ENCODE peak calls at places on chromosomes 4 and X, in seven cellular contexts. B is tibial artery, X is bronchial epithelial cell, K is neural progenitor cell, Q is AG10803, V is lower lobe of right lung, L is heart left ventricle. F is an unnamed sample.

GRCh38 chrX:16606142-16606720 is 43.7 kb upstream of the S100G start:
- DNase-seq in B (no peak), X (no peak), K (no peak), Q (no peak), V (no peak), L (no peak), F (no peak)

GRCh38 chr4:13541720-13542576 is 2.4 kb downstream of the NKX3-2 start:
- DNase-seq in B (no peak), X (peak), K (peak), Q (no peak), V (no peak), L (no peak), F (no peak)

GRCh38 chr4:103928370-103928769 is 208.6 kb upstream of the TACR3 start:
- DNase-seq in B (no peak), X (no peak), K (no peak), Q (no peak), V (no peak), L (no peak), F (no peak)

GRCh38 chrX:111917591-111917990 is 41.6 kb downstream of the TRPC5OS start:
- DNase-seq in B (no peak), X (no peak), K (peak), Q (no peak), V (no peak), L (no peak), F (no peak)

GRCh38 chr4:126526335-126526734 is 1106.4 kb upstream of the INTU start:
- DNase-seq in B (no peak), X (peak), K (no peak), Q (no peak), V (no peak), L (no peak), F (no peak)

GRCh38 chr4:89226665-89227572 is 80.7 kb downstream of the GPRIN3 start:
- DNase-seq in B (peak), X (peak), K (peak), Q (peak), V (peak), L (peak), F (peak)

GRCh38 chrX:133307094-133307493 is 88.9 kb upstream of the TFDP3 start:
- DNase-seq in B (no peak), X (no peak), K (peak), Q (no peak), V (no peak), L (no peak), F (no peak)

GRCh38 chr4:6582889-6583504 is 8.0 kb downstream of the MAN2B2 start:
- DNase-seq in B (no peak), X (peak), K (no peak), Q (peak), V (no peak), L (no peak), F (peak)

GRCh38 chr4:2412534-2412884 is 5.9 kb downstream of the ZFYVE28 start:
- DNase-seq in B (no peak), X (no peak), K (no peak), Q (no peak), V (no peak), L (no peak), F (no peak)

GRCh38 chrX:45110494-45110893 is 90.2 kb downstream of the DIPK2B start:
- DNase-seq in B (no peak), X (no peak), K (no peak), Q (no peak), V (no peak), L (no peak), F (no peak)

GRCh38 chrX:18542131-18542530 is 116.7 kb downstream of the CDKL5 start:
- DNase-seq in B (no peak), X (no peak), K (peak), Q (no peak), V (no peak), L (no peak), F (no peak)

GRCh38 chr4:17577660-17578481 is 873 bp downstream of the LAP3 start:
- DNase-seq in B (peak), X (peak), K (no peak), Q (peak), V (peak), L (peak), F (peak)

GRCh38 chr4:182680196-182680771 is 236.9 kb downstream of the DCTD start:
- DNase-seq in B (no peak), X (no peak), K (peak), Q (no peak), V (no peak), L (peak), F (no peak)

GRCh38 chr4:48047896-48048295 is 31.3 kb downstream of the NIPAL1 start:
- DNase-seq in B (no peak), X (no peak), K (no peak), Q (no peak), V (no peak), L (peak), F (peak)

GRCh38 chrX:100207331-100208024 is 202.6 kb downstream of the PCDH19 start:
- DNase-seq in B (no peak), X (peak), K (no peak), Q (no peak), V (no peak), L (no peak), F (no peak)

GRCh38 chr4:180925800-180926199 is 1317.4 kb upstream of the TENM3 start:
- DNase-seq in B (no peak), X (peak), K (no peak), Q (peak), V (no peak), L (no peak), F (peak)

GRCh38 chr4:142727152-142727551 is 118.9 kb downstream of the INPP4B start:
- DNase-seq in B (no peak), X (no peak), K (no peak), Q (no peak), V (no peak), L (no peak), F (no peak)

GRCh38 chr4:70818173-70818856 is 21.4 kb downstream of the GRSF1 start:
- DNase-seq in B (no peak), X (no peak), K (no peak), Q (no peak), V (no peak), L (no peak), F (no peak)

GRCh38 chr4:73727685-73728084 is 12.7 kb upstream of the CXCL8 start:
- DNase-seq in B (no peak), X (peak), K (no peak), Q (no peak), V (peak), L (no peak), F (no peak)

GRCh38 chr4:115234405-115235093 is 121.1 kb upstream of the NDST4 start:
- DNase-seq in B (no peak), X (peak), K (peak), Q (no peak), V (no peak), L (no peak), F (no peak)

GRCh38 chr4:48963042-48963679 is 22.9 kb upstream of the CWH43 start:
- DNase-seq in B (peak), X (peak), K (peak), Q (peak), V (peak), L (peak), F (peak)

GRCh38 chrX:133250184-133251080 is 32.3 kb upstream of the TFDP3 start:
- DNase-seq in B (no peak), X (no peak), K (peak), Q (no peak), V (no peak), L (no peak), F (peak)

GRCh38 chrX:111047575-111047974 is 48.4 kb upstream of the PAK3 start:
- DNase-seq in B (no peak), X (no peak), K (no peak), Q (no peak), V (no peak), L (no peak), F (peak)

GRCh38 chrX:114038358-114038757 is 545.5 kb upstream of the HTR2C start:
- DNase-seq in B (no peak), X (no peak), K (no peak), Q (no peak), V (no peak), L (no peak), F (no peak)

GRCh38 chrX:47809065-47809788 is 27.5 kb upstream of the ZNF81 start:
- DNase-seq in B (no peak), X (no peak), K (no peak), Q (no peak), V (no peak), L (no peak), F (no peak)

GRCh38 chr4:51942108-51942832 is 77.9 kb downstream of the LRRC66 start:
- DNase-seq in B (no peak), X (no peak), K (no peak), Q (peak), V (no peak), L (no peak), F (peak)

GRCh38 chr4:125639182-125639621 is 324.4 kb downstream of the FAT4 start:
- DNase-seq in B (no peak), X (no peak), K (peak), Q (peak), V (no peak), L (peak), F (peak)

DNA sequence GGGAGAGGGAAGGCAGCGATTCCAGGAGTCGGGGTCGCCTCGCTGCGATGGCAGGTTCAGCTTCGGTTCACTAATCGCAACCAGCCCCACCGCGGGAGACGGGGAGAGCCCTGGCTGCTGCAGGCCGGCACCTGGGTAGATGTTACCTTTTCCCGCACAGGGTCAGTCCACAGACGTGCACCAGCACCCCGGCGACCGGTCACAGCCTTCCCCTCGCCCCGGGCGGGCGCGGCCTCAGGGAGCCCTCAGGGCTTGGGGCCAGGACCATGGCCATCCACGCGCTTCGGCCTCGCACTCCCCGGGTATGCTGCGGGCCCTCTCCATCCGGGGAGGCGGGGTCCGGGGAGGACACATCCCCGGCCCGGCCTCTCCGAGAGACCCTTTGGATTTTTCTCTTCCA is 26.1 kb upstream of the EXOC1L start:
- DNase-seq in B (no peak), X (no peak), K (no peak), Q (no peak), V (peak), L (no peak), F (no peak)
- H3K4me3 ChIP-seq in B (peak), X (peak), K (no peak), Q (peak), V (peak), L (no peak), F (peak)

GRCh38 chr4:172232966-172233365 is 419.8 kb downstream of the GALNTL6 start:
- DNase-seq in B (no peak), X (peak), K (peak), Q (no peak), V (no peak), L (no peak), F (no peak)
- TF ChIP-seq CTCF in B (no peak), X (no peak), K (peak), Q (no peak), V (no peak), L (no peak), F (no peak)

DNA sequence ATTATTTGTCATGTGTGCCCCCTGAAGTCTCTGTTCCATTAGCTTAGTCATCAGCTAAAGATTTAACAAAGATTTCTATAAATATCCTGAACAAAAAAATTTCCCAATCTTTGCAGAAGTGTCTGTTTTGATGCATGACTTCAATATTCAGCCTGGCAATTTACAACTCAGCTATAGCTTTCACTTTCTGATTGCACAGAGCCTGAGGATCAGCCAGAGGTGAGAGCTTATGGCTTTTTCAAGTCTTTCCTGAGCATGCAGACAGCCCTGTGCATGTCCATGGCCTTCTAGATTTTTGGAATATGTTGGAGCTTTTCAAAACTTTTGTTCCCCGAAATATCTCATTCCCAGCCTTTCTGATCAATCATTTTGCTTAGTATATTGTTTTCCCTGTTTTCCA is 420.1 kb downstream of the ZNF674 start:
- DNase-seq in B (no peak), X (no peak), K (no peak), Q (peak), V (no peak), L (no peak), F (peak)
- H3K4me3 ChIP-seq in B (no peak), X (no peak), K (no peak), Q (no peak), V (no peak), L (no peak), F (no peak)

GRCh38 chrX:27463187-27463586 is at the start of gene PPP4R3C:
- DNase-seq in B (no peak), X (no peak), K (no peak), Q (no peak), V (no peak), L (no peak), F (no peak)
- TF ChIP-seq CTCF in B (no peak), X (no peak), K (no peak), Q (no peak), V (no peak), L (no peak), F (no peak)

GRCh38 chrX:107556967-107557366 is 71.3 kb upstream of the PRPS1 start:
- DNase-seq in B (no peak), X (no peak), K (no peak), Q (no peak), V (no peak), L (no peak), F (no peak)
- H3K4me3 ChIP-seq in B (no peak), X (no peak), K (no peak), Q (no peak), V (no peak), L (no peak), F (no peak)

GRCh38 chr4:75845992-75846391 is 56.3 kb downstream of the PPEF2 start:
- DNase-seq in B (no peak), X (no peak), K (no peak), Q (no peak), V (no peak), L (no peak), F (peak)
- TF ChIP-seq CTCF in B (no peak), X (no peak), K (no peak), Q (no peak), V (no peak), L (no peak), F (no peak)

F was measured in fibroblast of the aortic adventitia.